ENCODE peak calls at places on chromosome 1, in four cellular contexts. W is fibroblast of the aortic adventitia, U is right lobe of liver, S is tibial artery. K is an unnamed sample.

GRCh38 chr1:7111855-7112254 is 326.6 kb downstream of the CAMTA1 start:
- DNase-seq in W (no peak), U (no peak), S (no peak), K (no peak)

GRCh38 chr1:66384258-66384657 is 149.7 kb upstream of the SGIP1 start:
- DNase-seq in W (no peak), U (no peak), S (no peak), K (no peak)

GRCh38 chr1:218760601-218761570 is 412.8 kb upstream of the LYPLAL1 start:
- DNase-seq in W (peak), U (no peak), S (no peak), K (no peak)

GRCh38 chr1:208857471-208857870 is 613.3 kb upstream of the PLXNA2 start:
- DNase-seq in W (no peak), U (no peak), S (no peak), K (no peak)

GRCh38 chr1:38585460-38585859 is 274.1 kb downstream of the RRAGC start:
- DNase-seq in W (no peak), U (no peak), S (no peak), K (no peak)

GRCh38 chr1:228370941-228371740 is 35.5 kb downstream of the TRIM11 start:
- DNase-seq in W (no peak), U (peak), S (peak), K (peak)

GRCh38 chr1:226656201-226656600 is 82.9 kb downstream of the ITPKB start:
- DNase-seq in W (no peak), U (no peak), S (no peak), K (no peak)

GRCh38 chr1:155761746-155762400 is 73.0 kb downstream of the DAP3 start:
- DNase-seq in W (no peak), U (no peak), S (no peak), K (no peak)

GRCh38 chr1:78157162-78157561 is 111.4 kb downstream of the GIPC2 start:
- DNase-seq in W (peak), U (no peak), S (no peak), K (no peak)

GRCh38 chr1:60118119-60118518 is 44.5 kb upstream of the C1orf87 start:
- DNase-seq in W (no peak), U (no peak), S (no peak), K (no peak)

GRCh38 chr1:119712342-119713038 is 756 bp downstream of the PHGDH start:
- DNase-seq in W (peak), U (peak), S (peak), K (no peak)

GRCh38 chr1:207361910-207362309 is 40.4 kb downstream of the CD55 start:
- DNase-seq in W (no peak), U (no peak), S (no peak), K (no peak)

GRCh38 chr1:93443456-93443855 is 4.5 kb upstream of the FNBP1L start:
- DNase-seq in W (no peak), U (no peak), S (no peak), K (no peak)

GRCh38 chr1:247857069-247857985 is at the start of gene TRIM58:
- DNase-seq in W (no peak), U (peak), S (no peak), K (peak)

GRCh38 chr1:160877221-160877620 is 7.8 kb downstream of the ITLN1 start:
- DNase-seq in W (no peak), U (no peak), S (no peak), K (no peak)

GRCh38 chr1:33819290-33819912 is 44.5 kb upstream of the HMGB4 start:
- DNase-seq in W (no peak), U (no peak), S (no peak), K (no peak)

GRCh38 chr1:18134324-18135046 is 26.9 kb downstream of the IGSF21 start:
- DNase-seq in W (no peak), U (no peak), S (no peak), K (no peak)

GRCh38 chr1:18931731-18932130 is 24.7 kb downstream of the IFFO2 start:
- DNase-seq in W (no peak), U (no peak), S (no peak), K (no peak)

GRCh38 chr1:235918032-235918431 is 51.3 kb upstream of the LYST start:
- DNase-seq in W (no peak), U (no peak), S (no peak), K (no peak)

GRCh38 chr1:227945891-227946623 is 1.7 kb downstream of the WNT9A start:
- DNase-seq in W (peak), U (peak), S (peak), K (no peak)

GRCh38 chr1:184513966-184514365 is 127.1 kb downstream of the C1orf21 start:
- DNase-seq in W (peak), U (peak), S (peak), K (no peak)

GRCh38 chr1:52343982-52344381 is 22.0 kb downstream of the CC2D1B start:
- DNase-seq in W (no peak), U (no peak), S (no peak), K (no peak)

GRCh38 chr1:201450721-201451291 is 18.2 kb downstream of the PHLDA3 start:
- DNase-seq in W (peak), U (peak), S (peak), K (no peak)

GRCh38 chr1:149885364-149886111 is 13.8 kb upstream of the BOLA1 start:
- DNase-seq in W (peak), U (peak), S (peak), K (peak)

GRCh38 chr1:217109928-217110327 is 386.7 kb upstream of the ESRRG start:
- DNase-seq in W (no peak), U (no peak), S (no peak), K (no peak)

GRCh38 chr1:204116539-204116938 is 35.3 kb downstream of the ETNK2 start:
- DNase-seq in W (no peak), U (no peak), S (no peak), K (no peak)

GRCh38 chr1:165298081-165298820 is 58.3 kb downstream of the LMX1A start:
- DNase-seq in W (no peak), U (no peak), S (no peak), K (no peak)

GRCh38 chr1:100400332-100400933 is 48.1 kb downstream of the CDC14A start:
- DNase-seq in W (no peak), U (peak), S (no peak), K (peak)

GRCh38 chr1:24514946-24515345 is 12.3 kb downstream of the RCAN3 start:
- DNase-seq in W (no peak), U (no peak), S (no peak), K (no peak)

GRCh38 chr1:231580874-231581273 is 45.7 kb upstream of the DISC1 start:
- DNase-seq in W (no peak), U (no peak), S (no peak), K (no peak)

GRCh38 chr1:99503276-99503747 is 142.6 kb upstream of the PALMD start:
- DNase-seq in W (peak), U (no peak), S (no peak), K (no peak)

GRCh38 chr1:59340411-59341307 is 43.8 kb downstream of the FGGY start:
- DNase-seq in W (no peak), U (no peak), S (no peak), K (no peak)

GRCh38 chr1:117674521-117675400 is 68.9 kb downstream of the TENT5C start:
- DNase-seq in W (peak), U (no peak), S (no peak), K (no peak)
- TF ChIP-seq CTCF in W (peak), U (peak), S (no peak), K (no peak)

GRCh38 chr1:32073387-32074229 is 869 bp downstream of the TMEM39B start:
- DNase-seq in W (no peak), U (no peak), S (no peak), K (no peak)

GRCh38 chr1:32072622-32073386 is at the start of gene TMEM39B:
- DNase-seq in W (peak), U (peak), S (peak), K (peak)

GRCh38 chr1:32068891-32069590 is 3.7 kb upstream of the TMEM39B start:
- DNase-seq in W (peak), U (no peak), S (no peak), K (no peak)

GRCh38 chr1:32074841-32075240 is 2.1 kb downstream of the TMEM39B start:
- DNase-seq in W (no peak), U (no peak), S (no peak), K (no peak)

GRCh38 chr1:32071758-32072621 is 749 bp upstream of the TMEM39B start:
- DNase-seq in W (peak), U (no peak), S (no peak), K (no peak)
- TF ChIP-seq CTCF in W (no peak), U (no peak), S (no peak), K (no peak)

GRCh38 chr1:3431266-3431665 is 23.2 kb upstream of the ARHGEF16 start:
- DNase-seq in W (no peak), U (peak), S (no peak), K (no peak)
- TF ChIP-seq CTCF in W (peak), U (no peak), S (no peak), K (no peak)

DNA sequence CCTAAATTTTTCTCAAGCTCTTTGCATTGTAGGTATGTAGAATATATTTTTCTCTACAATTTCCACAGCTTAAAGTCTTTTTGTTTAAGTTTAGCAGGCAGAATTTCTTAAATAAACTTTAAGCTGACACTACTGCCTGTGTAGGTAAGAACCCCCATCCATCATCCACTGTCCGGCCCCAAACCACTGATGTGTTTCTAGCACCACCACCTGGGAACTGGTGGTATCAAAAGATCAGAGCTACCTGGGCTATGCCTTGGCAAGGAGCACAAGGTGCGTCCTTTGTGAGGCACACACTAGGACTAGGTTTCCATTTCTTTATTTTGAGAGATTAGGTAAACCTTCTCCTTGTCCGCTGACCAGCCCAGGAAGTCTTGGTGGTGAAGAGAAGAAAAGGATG is 10.5 kb upstream of the LELP1 start:
- DNase-seq in W (no peak), U (no peak), S (no peak), K (no peak)
- TF ChIP-seq CTCF in W (peak), U (peak), S (no peak), K (no peak)

GRCh38 chr1:112444269-112444668 is 48.3 kb downstream of the CTTNBP2NL start:
- DNase-seq in W (peak), U (no peak), S (no peak), K (no peak)
- TF ChIP-seq CTCF in W (no peak), U (no peak), S (no peak), K (no peak)

DNA sequence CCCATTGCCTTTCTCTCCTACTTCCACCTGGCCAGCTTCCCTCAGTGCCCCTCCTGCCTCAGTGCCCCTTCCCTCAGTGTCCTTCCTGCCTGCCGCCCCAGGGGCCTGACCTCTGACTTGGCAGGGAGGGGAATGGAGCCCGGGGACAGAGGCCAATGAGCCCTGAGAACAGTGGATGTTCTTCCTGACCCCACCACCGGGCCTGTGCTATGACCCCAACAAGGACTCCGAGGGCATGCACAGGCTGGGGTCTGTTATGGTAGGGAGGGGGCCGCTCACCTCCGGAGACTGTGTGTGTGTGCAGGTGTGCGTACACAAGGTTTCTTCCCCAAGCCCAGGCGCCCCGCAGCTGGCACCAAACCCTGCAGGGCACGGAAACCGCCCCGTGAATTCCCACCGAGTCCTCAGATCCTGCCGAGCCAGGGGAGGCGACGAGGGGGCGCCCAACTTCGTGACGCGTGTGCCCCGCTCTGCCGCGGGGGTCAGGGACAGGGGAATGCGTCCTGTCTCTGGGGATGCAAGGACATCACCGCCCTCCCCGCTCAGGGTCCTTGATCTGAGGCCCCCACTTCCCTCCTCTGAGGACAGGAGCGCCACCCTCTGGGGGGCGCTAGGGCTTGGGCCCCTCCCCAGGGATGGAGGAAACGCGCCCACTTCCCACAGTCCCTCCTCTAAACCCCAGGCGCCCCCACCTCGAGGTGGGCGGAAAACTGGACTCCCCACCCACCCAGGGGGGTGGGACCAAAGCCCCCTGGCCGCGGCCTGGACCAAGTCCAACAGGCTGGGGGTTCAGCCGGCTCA is 725 bp downstream of the RAP1GAP start:
- DNase-seq in W (no peak), U (no peak), S (peak), K (peak)
- TF ChIP-seq CTCF in W (no peak), U (no peak), S (no peak), K (no peak)

DNA sequence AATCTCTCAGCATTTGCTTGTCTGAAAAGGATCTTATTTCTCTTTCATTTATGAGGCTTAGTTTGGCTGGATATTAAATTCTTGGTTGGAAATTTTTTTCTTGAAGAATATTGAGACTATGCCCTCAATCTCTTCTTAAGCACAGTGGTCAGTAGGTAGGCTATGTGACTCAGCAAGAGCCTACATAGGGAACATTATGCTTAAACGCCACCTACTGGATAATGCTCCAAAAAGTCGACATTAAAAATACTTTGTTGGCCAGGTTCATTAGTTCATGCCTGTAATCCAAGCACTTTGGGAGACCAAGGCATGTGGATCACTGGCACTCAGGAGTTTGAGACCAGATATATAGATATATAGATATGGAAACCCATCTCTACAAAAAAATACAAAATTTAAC is 678.0 kb upstream of the USP24 start:
- DNase-seq in W (peak), U (no peak), S (no peak), K (no peak)
- TF ChIP-seq CTCF in W (peak), U (peak), S (no peak), K (no peak)

GRCh38 chr1:43983253-43983904 is 4.4 kb downstream of the B4GALT2 start:
- DNase-seq in W (no peak), U (no peak), S (no peak), K (no peak)

GRCh38 chr1:43985984-43986595 is 5.3 kb upstream of the CCDC24 start:
- DNase-seq in W (no peak), U (no peak), S (no peak), K (no peak)

GRCh38 chr1:43987159-43988022 is 4.0 kb upstream of the CCDC24 start:
- DNase-seq in W (no peak), U (no peak), S (no peak), K (no peak)

GRCh38 chr1:43984855-43985254 is 5.8 kb downstream of the B4GALT2 start:
- DNase-seq in W (no peak), U (no peak), S (no peak), K (no peak)

GRCh38 chr1:43986712-43987111 is 4.7 kb upstream of the CCDC24 start:
- DNase-seq in W (no peak), U (no peak), S (no peak), K (no peak)
- TF ChIP-seq CTCF in W (no peak), U (peak), S (no peak), K (no peak)

K was measured in CD14-positive monocyte.